ENCODE peak calls at places on chromosomes 2 and 18, in nine cellular contexts. C, K, P, O, I, B, R, U and A are unnamed samples.
A peak's percentile ranks its signal among the peaks of the same experiment; 100 is the strongest.

GRCh38 chr2:14552818-14553217 is 79.7 kb upstream of the LRATD1 start:
- DNase-seq in C (no peak), K (no peak), P (no peak), O (no peak), I (no peak), B (no peak), R (peak; percentile 29), U (no peak), A (no peak)

GRCh38 chr18:3293196-3293951 is 31.4 kb downstream of the MYL12B start:
- DNase-seq in C (no peak), K (no peak), P (no peak), O (no peak), I (no peak), B (no peak), R (no peak), U (no peak), A (no peak)

GRCh38 chr2:39068757-39069515 is 51.9 kb downstream of the SOS1 start:
- DNase-seq in C (no peak), K (no peak), P (no peak), O (no peak), I (peak; percentile 9), B (no peak), R (peak; percentile 57), U (no peak), A (no peak)

GRCh38 chr2:194319222-194319992 is 1337.6 kb upstream of the SLC39A10 start:
- DNase-seq in C (no peak), K (no peak), P (no peak), O (no peak), I (peak; percentile 1), B (no peak), R (no peak), U (no peak), A (no peak)

GRCh38 chr18:69308620-69309019 is 92.1 kb upstream of the DOK6 start:
- DNase-seq in C (no peak), K (no peak), P (no peak), O (no peak), I (no peak), B (no peak), R (no peak), U (no peak), A (no peak)

GRCh38 chr18:63511285-63511684 is 30.9 kb upstream of the SERPINB12 start:
- DNase-seq in C (no peak), K (peak; percentile 60), P (no peak), O (no peak), I (peak; percentile 72), B (no peak), R (no peak), U (peak; percentile 6), A (no peak)

GRCh38 chr2:42031783-42032620 is 15.8 kb upstream of the PKDCC start:
- DNase-seq in C (no peak), K (peak; percentile 3), P (no peak), O (no peak), I (no peak), B (no peak), R (no peak), U (no peak), A (no peak)

GRCh38 chr18:41618135-41618534 is 336.9 kb upstream of the PIK3C3 start:
- DNase-seq in C (no peak), K (no peak), P (no peak), O (no peak), I (no peak), B (no peak), R (no peak), U (no peak), A (no peak)

GRCh38 chr2:207625014-207625755 is at the start of gene METTL21A:
- DNase-seq in C (peak; percentile 94), K (peak; percentile 91), P (peak; percentile 94), O (peak; percentile 90), I (peak; percentile 94), B (peak; percentile 84), R (peak; percentile 86), U (peak; percentile 91), A (peak; percentile 86)

GRCh38 chr2:181142514-181142913 is 162.1 kb downstream of the UBE2E3 start:
- DNase-seq in C (no peak), K (no peak), P (no peak), O (no peak), I (no peak), B (no peak), R (no peak), U (no peak), A (no peak)

GRCh38 chr18:80253871-80254492 is 6.7 kb upstream of the PARD6G start:
- DNase-seq in C (no peak), K (no peak), P (no peak), O (no peak), I (peak; percentile 14), B (no peak), R (no peak), U (no peak), A (no peak)

GRCh38 chr2:212537311-212538155 is 1.1 kb downstream of the ERBB4 start:
- DNase-seq in C (no peak), K (peak; percentile 15), P (peak; percentile 20), O (peak; percentile 57), I (peak; percentile 54), B (no peak), R (no peak), U (peak; percentile 49), A (peak; percentile 61)

GRCh38 chr2:235170536-235171510 is 219.0 kb downstream of the SH3BP4 start:
- DNase-seq in C (peak; percentile 35), K (peak; percentile 29), P (no peak), O (no peak), I (peak; percentile 94), B (peak; percentile 91), R (peak; percentile 56), U (peak; percentile 6), A (no peak)

GRCh38 chr2:86301010-86301409 is 36.4 kb downstream of the REEP1 start:
- DNase-seq in C (no peak), K (no peak), P (no peak), O (no peak), I (no peak), B (no peak), R (no peak), U (no peak), A (no peak)

GRCh38 chr2:28137221-28137620 is 246.7 kb downstream of the BABAM2 start:
- DNase-seq in C (no peak), K (no peak), P (no peak), O (no peak), I (peak; percentile 96), B (no peak), R (peak; percentile 20), U (no peak), A (no peak)

GRCh38 chr2:172436889-172437288 is 9.5 kb downstream of the ITGA6 start:
- DNase-seq in C (no peak), K (no peak), P (no peak), O (no peak), I (no peak), B (no peak), R (peak; percentile 92), U (no peak), A (no peak)

GRCh38 chr2:135844285-135844985 is 7.5 kb upstream of the LCT start:
- DNase-seq in C (no peak), K (no peak), P (no peak), O (no peak), I (no peak), B (no peak), R (no peak), U (no peak), A (no peak)

GRCh38 chr18:70289351-70290330 is 796 bp downstream of the SOCS6 start:
- DNase-seq in C (peak; percentile 49), K (no peak), P (peak; percentile 52), O (peak; percentile 59), I (peak; percentile 36), B (no peak), R (peak; percentile 41), U (peak; percentile 33), A (no peak)

GRCh38 chr2:9110346-9110884 is 96.2 kb upstream of the ASAP2 start:
- DNase-seq in C (no peak), K (no peak), P (no peak), O (no peak), I (no peak), B (no peak), R (no peak), U (no peak), A (no peak)
- H3K27ac ChIP-seq in C (no peak overlapping the region), K (no peak overlapping the region), P (no peak overlapping the region), O (no peak overlapping the region), I (no peak overlapping the region), B (peak overlapping the region; percentile 74), R (no peak overlapping the region), U (no peak overlapping the region), A (no peak overlapping the region)

DNA sequence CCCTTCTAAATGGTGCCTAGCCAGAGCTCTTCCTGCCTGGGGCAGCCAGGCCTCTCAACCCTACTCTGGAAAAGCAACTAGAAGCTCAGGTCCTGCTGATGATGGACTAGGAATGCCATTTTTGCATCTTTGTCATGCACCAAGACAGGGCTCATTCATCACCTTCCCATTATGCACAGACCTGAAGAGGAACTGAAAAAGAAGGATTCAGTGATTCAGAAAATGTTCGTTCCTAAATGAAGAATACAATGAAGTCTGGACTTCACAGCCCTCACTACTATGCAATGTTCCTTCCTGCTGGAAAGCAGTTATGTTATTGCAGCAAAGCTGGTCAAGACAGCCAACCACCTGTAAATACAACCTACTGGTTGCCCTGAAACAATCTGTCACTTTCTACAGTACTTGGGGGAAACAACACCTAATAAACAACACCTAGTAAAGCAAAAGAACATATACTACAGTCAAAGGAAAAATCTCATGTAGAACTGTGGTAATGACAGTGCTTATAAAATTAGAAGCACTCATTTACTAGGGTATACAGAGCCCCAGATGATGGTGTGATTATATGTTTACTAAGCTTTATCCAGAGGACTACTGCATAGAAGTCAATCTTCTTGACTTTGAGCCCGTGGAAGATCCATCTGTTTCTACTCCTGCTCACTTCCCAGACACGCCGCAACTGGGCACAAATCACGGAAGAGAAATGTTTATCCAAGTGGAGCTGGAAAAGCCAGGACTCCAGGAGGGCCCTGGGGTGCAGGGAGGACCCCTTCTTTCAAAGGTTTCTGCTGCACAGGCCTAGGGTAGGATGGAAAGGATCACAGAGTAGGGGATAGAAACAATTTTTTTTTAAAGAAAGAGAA is 103.1 kb upstream of the THOC1 start:
- DNase-seq in C (no peak), K (peak; percentile 57), P (no peak), O (no peak), I (no peak), B (no peak), R (no peak), U (no peak), A (no peak)
- H3K27ac ChIP-seq in C (peak overlapping the region; percentile 38), K (peak overlapping the region; percentile 73), P (no peak overlapping the region), O (no peak overlapping the region), I (no peak overlapping the region), B (no peak overlapping the region), R (no peak overlapping the region), U (no peak overlapping the region), A (no peak overlapping the region)

DNA sequence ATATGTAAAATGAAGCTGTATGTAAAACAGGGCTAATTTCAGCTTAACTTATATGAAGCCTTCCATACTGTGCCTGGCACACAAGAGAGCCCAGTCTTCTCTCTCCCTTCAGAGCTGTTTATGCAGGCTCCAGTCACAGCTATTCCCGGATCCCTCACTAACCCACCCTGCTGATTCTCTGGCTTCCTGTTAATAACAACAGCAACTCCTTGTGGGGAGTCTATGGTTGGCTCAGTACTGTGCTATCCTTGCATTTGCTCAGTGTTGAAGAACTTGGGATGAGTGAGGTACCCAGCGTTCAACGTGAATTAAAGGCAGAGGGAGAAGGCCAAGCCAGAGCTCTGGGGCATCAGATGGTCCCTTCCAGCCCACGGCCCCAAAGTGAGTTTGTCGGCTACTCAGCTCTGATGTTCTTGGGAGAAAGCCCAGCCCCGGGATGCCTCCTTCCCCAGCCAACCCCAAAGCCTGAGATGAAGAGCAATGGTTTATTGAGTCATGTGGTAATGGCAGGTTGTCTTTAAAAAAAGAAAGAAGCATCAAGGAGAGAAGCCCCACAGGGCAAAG is 43.2 kb downstream of the PSD4 start:
- DNase-seq in C (no peak), K (no peak), P (no peak), O (peak; percentile 41), I (peak; percentile 37), B (no peak), R (no peak), U (no peak), A (no peak)
- H3K27ac ChIP-seq in C (peak overlapping the region; percentile 72), K (no peak overlapping the region), P (no peak overlapping the region), O (no peak overlapping the region), I (peak overlapping the region; percentile 48), B (no peak overlapping the region), R (no peak overlapping the region), U (peak overlapping the region; percentile 87), A (no peak overlapping the region)

GRCh38 chr2:144925886-144926285 is 406.0 kb upstream of the ZEB2 start:
- DNase-seq in C (no peak), K (no peak), P (no peak), O (no peak), I (peak; percentile 27), B (no peak), R (no peak), U (no peak), A (no peak)
- H3K27ac ChIP-seq in C (no peak overlapping the region), K (no peak overlapping the region), P (no peak overlapping the region), O (no peak overlapping the region), I (peak overlapping the region; percentile 22), B (no peak overlapping the region), R (no peak overlapping the region), U (no peak overlapping the region), A (no peak overlapping the region)